ENCODE peak calls at places on chromosome 10, in seven cellular contexts. W, T, S, V, O, Q and M are unnamed samples. For H3K27me3, the result is how much of the 10 kb centered on the place peaks cover.

GRCh38 chr10:114458955-114459354 is 54.7 kb upstream of the AFAP1L2 start:
- DNase-seq in V (no peak), O (no peak), T (peak), W (peak), S (no peak), Q (peak), M (no peak)

GRCh38 chr10:21524526-21525366 is 736 bp downstream of the SKIDA1 start:
- DNase-seq in Q (no peak), S (no peak), O (peak), V (no peak), W (peak), T (no peak), M (no peak)

GRCh38 chr10:17217661-17218306 is 10.3 kb upstream of the VIM start:
- DNase-seq in V (no peak), W (no peak), S (no peak), O (no peak), Q (no peak), T (no peak), M (no peak)

GRCh38 chr10:35821339-35821911 is 179.3 kb upstream of the FZD8 start:
- DNase-seq in W (no peak), Q (no peak), O (no peak), T (no peak), S (no peak), V (peak), M (no peak)

GRCh38 chr10:21521910-21522533 is 3.5 kb downstream of the SKIDA1 start:
- DNase-seq in V (no peak), W (no peak), Q (no peak), S (no peak), T (no peak), O (no peak), M (no peak)

GRCh38 chr10:59285848-59286247 is 76.5 kb downstream of the FAM13C start:
- DNase-seq in O (no peak), T (no peak), Q (no peak), V (no peak), W (no peak), S (no peak), M (no peak)

GRCh38 chr10:95178797-95179196 is 15.2 kb upstream of the ACSM6 start:
- DNase-seq in V (no peak), O (no peak), W (no peak), Q (no peak), S (no peak), T (no peak), M (no peak)

GRCh38 chr10:50417906-50418697 is 166.8 kb upstream of the ASAH2 start:
- DNase-seq in V (peak), Q (peak), O (peak), S (no peak), T (peak), W (peak), M (no peak)

GRCh38 chr10:21526184-21526951 is 886 bp upstream of the SKIDA1 start:
- DNase-seq in O (peak), V (no peak), W (peak), S (no peak), T (peak), Q (no peak), M (peak)

GRCh38 chr10:71255817-71256660 is 43.7 kb downstream of the UNC5B start:
- DNase-seq in O (peak), V (no peak), S (no peak), T (peak), W (peak), Q (peak), M (no peak)

GRCh38 chr10:24825551-24825950 is 101.9 kb upstream of the ARHGAP21 start:
- DNase-seq in V (no peak), W (peak), O (no peak), Q (no peak), T (no peak), S (no peak), M (no peak)

GRCh38 chr10:3054183-3054815 is 13.0 kb upstream of the PFKP start:
- DNase-seq in Q (no peak), O (no peak), S (no peak), T (no peak), V (no peak), W (no peak), M (no peak)

GRCh38 chr10:48400129-48400849 is 93.8 kb downstream of the MAPK8 start:
- DNase-seq in T (no peak), O (no peak), V (no peak), W (peak), Q (no peak), S (no peak), M (no peak)

GRCh38 chr10:114917927-114918672 is 19.9 kb upstream of the TRUB1 start:
- DNase-seq in T (no peak), O (no peak), V (no peak), S (no peak), W (no peak), Q (no peak), M (no peak)

GRCh38 chr10:103442031-103442461 is 10.1 kb downstream of the CALHM2 start:
- DNase-seq in W (no peak), V (no peak), T (no peak), S (no peak), O (no peak), Q (no peak), M (no peak)

GRCh38 chr10:101595591-101596433 is 7.7 kb downstream of the DPCD start:
- DNase-seq in O (no peak), S (no peak), T (no peak), V (no peak), Q (no peak), W (no peak), M (no peak)

GRCh38 chr10:71837085-71837827 is 13.8 kb downstream of the PSAP start:
- DNase-seq in W (no peak), Q (no peak), O (no peak), S (no peak), T (no peak), V (no peak), M (no peak)

GRCh38 chr10:119309423-119309770 is 102.0 kb downstream of the GRK5 start:
- DNase-seq in Q (no peak), T (no peak), W (no peak), S (no peak), V (peak), O (no peak), M (no peak)

GRCh38 chr10:3412071-3412582 is 239.5 kb upstream of the PITRM1 start:
- DNase-seq in O (no peak), Q (no peak), T (no peak), V (no peak), W (no peak), S (no peak), M (no peak)

GRCh38 chr10:61719906-61720305 is 57.2 kb downstream of the CABCOCO1 start:
- DNase-seq in W (no peak), T (no peak), Q (no peak), S (no peak), O (no peak), V (no peak), M (no peak)

GRCh38 chr10:12130237-12130872 is 878 bp downstream of the SEC61A2 start:
- DNase-seq in T (peak), Q (peak), W (peak), S (peak), V (peak), O (no peak), M (no peak)

DNA sequence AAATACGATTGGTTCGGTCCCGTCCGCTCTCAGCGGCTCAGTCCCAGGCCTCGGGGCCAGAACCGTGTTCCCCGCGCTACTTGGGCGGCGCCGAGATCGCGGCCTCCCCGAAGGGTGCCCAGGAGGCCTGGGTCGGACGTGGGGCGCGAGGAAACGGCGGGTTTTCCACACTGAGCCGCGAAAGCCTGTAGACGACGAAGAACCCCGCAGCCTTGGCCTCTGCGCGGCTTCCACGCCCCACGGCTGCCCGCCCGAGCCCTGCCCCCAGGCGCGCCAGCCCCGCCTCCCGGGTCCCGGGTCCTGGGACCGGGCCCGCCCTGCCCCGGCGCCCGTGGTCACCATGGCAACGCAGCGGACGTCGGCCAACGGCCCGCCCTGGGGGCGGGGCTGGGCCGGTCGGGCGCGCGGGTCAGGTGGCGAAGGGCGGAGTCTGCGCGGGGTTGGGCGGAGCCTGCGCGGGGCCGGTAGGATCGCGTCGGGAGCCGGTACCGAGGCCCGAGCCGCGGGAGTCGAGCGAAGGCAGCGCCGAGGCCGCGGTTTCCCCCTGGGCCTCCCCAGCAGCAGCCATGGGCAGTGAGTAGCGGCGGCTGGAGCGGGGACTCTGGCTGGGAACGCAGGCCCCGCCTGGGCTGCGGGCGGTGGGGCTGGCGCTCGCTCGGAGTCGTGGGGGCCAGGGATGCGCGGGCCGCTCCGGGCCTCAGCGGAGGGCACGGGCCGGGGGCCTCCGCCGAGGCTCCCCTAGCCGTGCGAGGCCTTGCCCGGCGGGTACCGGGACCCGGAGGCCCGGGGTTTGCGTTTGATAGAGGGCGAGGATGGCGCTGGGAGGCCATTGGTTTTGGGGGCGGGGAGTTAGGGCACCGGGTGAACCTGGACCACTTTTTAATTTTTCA is at the start of gene SEC61A2:
- DNase-seq in O (peak), V (peak), S (peak), W (peak), T (peak), Q (peak), M (peak)
- TF ChIP-seq POLR2AphosphoS5 in O (peak), V (peak), S (peak), W (peak), T (peak), Q (peak), M (peak)

DNA sequence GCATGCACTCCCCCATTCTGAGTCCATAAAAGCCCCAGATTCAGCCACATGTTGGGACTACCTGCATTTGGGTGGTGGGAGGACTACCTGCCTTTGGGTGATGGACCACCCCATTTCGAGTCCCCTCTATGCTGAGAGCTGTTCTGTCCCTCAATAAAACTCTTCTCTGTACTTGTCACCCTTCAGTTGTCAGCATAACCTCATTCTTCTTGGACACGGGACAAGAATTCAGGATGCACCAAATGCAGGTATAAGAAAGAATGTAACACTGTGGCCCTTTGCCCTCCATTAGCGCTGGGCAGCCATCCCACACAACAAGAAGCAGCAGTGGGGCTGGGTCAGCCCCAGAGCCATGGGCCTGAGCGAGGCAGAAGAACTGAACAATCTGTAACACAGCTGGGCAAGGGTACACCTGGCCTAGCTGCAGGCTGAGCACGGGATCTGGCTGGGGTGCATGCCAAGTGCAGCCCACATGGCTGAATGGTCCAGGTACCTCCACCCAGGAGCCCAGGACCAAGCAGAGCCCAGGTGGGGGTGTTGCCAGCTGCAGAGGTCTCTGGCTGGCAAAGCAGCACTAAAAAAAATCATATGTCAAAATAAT is 1344.3 kb upstream of the LRRTM3 start:
- DNase-seq in W (no peak), S (no peak), O (no peak), Q (no peak), T (no peak), V (no peak), M (no peak)
- H3K27me3 ChIP-seq in W (under half), S (under half), O (under half), Q (under half), T (under half), V (under half), M (under half)

GRCh38 chr10:96319754-96320514 is 15.7 kb downstream of the DNTT start:
- DNase-seq in S (no peak), O (no peak), V (no peak), T (no peak), W (no peak), Q (no peak), M (no peak)

GRCh38 chr10:96325719-96326373 is 21.6 kb downstream of the DNTT start:
- DNase-seq in Q (no peak), W (no peak), S (no peak), T (no peak), O (no peak), V (peak), M (no peak)

GRCh38 chr10:96324447-96324846 is 20.2 kb downstream of the DNTT start:
- DNase-seq in V (no peak), W (no peak), T (no peak), O (no peak), Q (no peak), S (no peak), M (no peak)

GRCh38 chr10:96322275-96322674 is 18.0 kb downstream of the DNTT start:
- DNase-seq in W (no peak), S (no peak), O (no peak), T (no peak), V (no peak), Q (no peak), M (no peak)

GRCh38 chr10:96321822-96322221 is 17.6 kb downstream of the DNTT start:
- DNase-seq in W (no peak), V (no peak), S (no peak), T (no peak), Q (no peak), O (no peak), M (no peak)
- TF ChIP-seq CTCF in W (no peak), V (no peak), S (peak), T (no peak), Q (peak), O (no peak), M (no peak)

GRCh38 chr10:64648915-64649314 is 1127.7 kb downstream of the REEP3 start:
- DNase-seq in V (no peak), T (no peak), W (no peak), S (no peak), O (no peak), Q (peak), M (no peak)
- TF ChIP-seq POLR2AphosphoS5 in V (no peak), T (no peak), W (no peak), S (no peak), O (no peak), Q (no peak), M (no peak)

DNA sequence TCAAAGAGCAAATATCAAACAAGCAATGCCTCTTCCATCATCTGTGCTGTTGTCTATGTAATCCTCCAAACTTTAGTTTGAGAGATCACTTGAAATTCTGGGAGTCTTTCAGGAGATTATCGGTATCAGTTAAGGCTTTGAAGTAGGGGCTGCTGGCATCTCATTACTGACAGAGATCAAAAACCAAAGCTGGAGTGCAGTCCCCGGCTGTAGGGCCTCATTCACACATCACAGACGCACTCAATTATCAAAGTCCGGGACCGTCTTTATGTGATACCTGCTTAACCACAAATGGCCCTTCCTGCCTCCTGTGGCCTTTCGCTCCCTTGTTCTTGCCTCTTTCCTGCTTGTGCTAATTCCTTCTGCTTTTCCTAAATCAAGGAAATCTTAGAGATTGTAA is 179.2 kb upstream of the LYZL1 start:
- DNase-seq in S (no peak), V (no peak), Q (no peak), W (no peak), T (no peak), O (no peak), M (no peak)
- H3K27me3 ChIP-seq in S (under half), V (under half), Q (under half), W (under half), T (under half), O (under half), M (under half)

DNA sequence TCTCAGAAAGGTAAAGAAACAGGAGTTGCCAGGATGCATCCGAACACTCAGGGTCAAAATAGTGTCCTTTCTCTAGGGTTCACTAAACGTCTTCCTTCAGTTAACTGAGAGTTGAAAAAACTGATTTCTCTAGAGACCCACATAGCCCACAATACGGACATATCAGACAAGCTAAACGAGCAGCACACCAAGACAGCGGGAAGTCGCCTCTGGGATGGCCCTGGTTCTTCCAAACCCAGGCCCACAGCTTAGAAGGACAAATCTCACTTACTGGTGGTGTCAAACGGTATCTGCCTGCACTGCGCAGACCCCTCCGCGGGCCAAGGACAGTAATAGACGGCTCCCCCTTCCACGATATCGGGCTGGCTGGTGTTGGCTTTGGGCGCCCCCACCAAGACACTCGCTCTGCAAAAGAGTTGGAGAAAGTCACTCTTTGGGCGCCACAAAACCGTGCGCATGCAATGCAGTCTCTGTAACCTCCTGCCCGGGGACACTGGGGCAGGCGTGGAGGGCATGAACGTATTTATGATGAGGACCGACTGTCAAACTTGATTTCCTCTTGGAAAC is 1.1 kb downstream of the ITGA8 start:
- DNase-seq in Q (no peak), V (no peak), W (no peak), O (no peak), T (no peak), S (no peak), M (no peak)
- TF ChIP-seq CTCF in Q (no peak), V (no peak), W (no peak), O (no peak), T (no peak), S (no peak), M (no peak)